ENCODE peak calls at places on chromosomes 5 and 9, in six cellular contexts. C, O, Y, T, B and U are unnamed samples.

GRCh38 chr5:146767534-146767933 is 111.0 kb downstream of the PPP2R2B start:
- DNase-seq in C (no peak), O (no peak), Y (no peak), T (no peak), B (no peak), U (no peak)

GRCh38 chr5:74206571-74207550 is 433.7 kb downstream of the ENC1 start:
- DNase-seq in C (peak), O (peak), Y (no peak), T (peak), B (peak), U (peak)

GRCh38 chr9:122261469-122261881 is 3.2 kb downstream of the RBM18 start:
- DNase-seq in C (peak), O (no peak), Y (no peak), T (peak), B (peak), U (peak)

GRCh38 chr9:112858625-112859147 is 32.0 kb downstream of the SLC46A2 start:
- DNase-seq in C (peak), O (no peak), Y (no peak), T (no peak), B (no peak), U (no peak)

GRCh38 chr5:163407034-163407652 is 30.3 kb upstream of the CCNG1 start:
- DNase-seq in C (no peak), O (no peak), Y (no peak), T (no peak), B (no peak), U (no peak)

GRCh38 chr5:79636981-79637733 is 24.9 kb downstream of the TENT2 start:
- DNase-seq in C (no peak), O (no peak), Y (no peak), T (no peak), B (no peak), U (no peak)

GRCh38 chr9:135618866-135619598 is 20.3 kb downstream of the GLT6D1 start:
- DNase-seq in C (no peak), O (peak), Y (no peak), T (no peak), B (no peak), U (no peak)

GRCh38 chr9:108142504-108143201 is 653.1 kb upstream of the KLF4 start:
- DNase-seq in C (peak), O (peak), Y (peak), T (peak), B (peak), U (peak)

GRCh38 chr9:87160148-87161107 is 213.1 kb upstream of the GAS1 start:
- DNase-seq in C (no peak), O (peak), Y (no peak), T (no peak), B (peak), U (no peak)

GRCh38 chr5:13659391-13659790 is 285.1 kb downstream of the DNAH5 start:
- DNase-seq in C (no peak), O (no peak), Y (no peak), T (no peak), B (no peak), U (no peak)

GRCh38 chr9:15524845-15525455 is 14.2 kb upstream of the PSIP1 start:
- DNase-seq in C (no peak), O (no peak), Y (no peak), T (no peak), B (no peak), U (no peak)

GRCh38 chr5:133714161-133714915 is 102.0 kb upstream of the FSTL4 start:
- DNase-seq in C (peak), O (peak), Y (peak), T (no peak), B (no peak), U (no peak)

GRCh38 chr9:114953917-114954316 is 23.5 kb upstream of the TNFSF8 start:
- DNase-seq in C (peak), O (no peak), Y (no peak), T (no peak), B (peak), U (no peak)

GRCh38 chr9:33198163-33198562 is 31.0 kb upstream of the B4GALT1 start:
- DNase-seq in C (no peak), O (no peak), Y (no peak), T (no peak), B (no peak), U (peak)

GRCh38 chr9:78130004-78130403 is 98.4 kb upstream of the GNAQ start:
- DNase-seq in C (peak), O (no peak), Y (no peak), T (no peak), B (peak), U (peak)

GRCh38 chr5:38796000-38796738 is 49.6 kb upstream of the OSMR start:
- DNase-seq in C (peak), O (no peak), Y (no peak), T (no peak), B (peak), U (peak)

GRCh38 chr5:155631116-155631515 is 617.6 kb downstream of the KIF4B start:
- DNase-seq in C (no peak), O (no peak), Y (no peak), T (no peak), B (no peak), U (no peak)

GRCh38 chr5:83726912-83727311 is 6.3 kb upstream of the HAPLN1 start:
- DNase-seq in C (no peak), O (no peak), Y (no peak), T (no peak), B (no peak), U (no peak)

GRCh38 chr9:133944746-133945135 is 47.4 kb downstream of the VAV2 start:
- DNase-seq in C (peak), O (no peak), Y (no peak), T (no peak), B (no peak), U (no peak)

GRCh38 chr9:95494416-95495371 is 22.1 kb downstream of the PTCH1 start:
- DNase-seq in C (no peak), O (no peak), Y (no peak), T (no peak), B (peak), U (no peak)

GRCh38 chr5:103060414-103060954 is 59.5 kb downstream of the GIN1 start:
- DNase-seq in C (no peak), O (no peak), Y (no peak), T (no peak), B (no peak), U (no peak)

GRCh38 chr5:14988210-14988609 is 116.6 kb upstream of the ANKH start:
- DNase-seq in C (no peak), O (no peak), Y (no peak), T (no peak), B (no peak), U (no peak)

GRCh38 chr5:67998709-67999251 is 216.8 kb upstream of the PIK3R1 start:
- DNase-seq in C (peak), O (peak), Y (no peak), T (no peak), B (peak), U (no peak)

GRCh38 chr5:1995491-1995890 is 112.8 kb upstream of the IRX4 start:
- DNase-seq in C (no peak), O (peak), Y (peak), T (no peak), B (no peak), U (no peak)

GRCh38 chr9:29799227-29799626 is 2225.9 kb upstream of the C9orf72 start:
- DNase-seq in C (no peak), O (no peak), Y (no peak), T (no peak), B (no peak), U (no peak)

GRCh38 chr9:136268318-136268717 is 22.7 kb upstream of the QSOX2 start:
- DNase-seq in C (peak), O (no peak), Y (no peak), T (no peak), B (no peak), U (no peak)

GRCh38 chr9:92807757-92808725 is 43.4 kb upstream of the BICD2 start:
- DNase-seq in C (no peak), O (no peak), Y (no peak), T (no peak), B (peak), U (no peak)

GRCh38 chr5:56290378-56291057 is 57.4 kb upstream of the ANKRD55 start:
- DNase-seq in C (no peak), O (no peak), Y (no peak), T (no peak), B (no peak), U (no peak)
- TF ChIP-seq POLR2A in C (no peak), O (no peak), Y (no peak), T (no peak), B (no peak), U (no peak)

GRCh38 chr5:108508976-108509375 is 127.1 kb upstream of the FBXL17 start:
- DNase-seq in C (no peak), O (no peak), Y (no peak), T (no peak), B (no peak), U (no peak)
- H3K27ac ChIP-seq in C (no peak), O (no peak), Y (no peak), T (no peak), B (no peak), U (no peak)

GRCh38 chr5:96935556-96936430 is at the start of gene LNPEP:
- DNase-seq in C (peak), O (peak), Y (peak), T (peak), B (peak), U (peak)
- TF ChIP-seq POLR2A in C (peak), O (peak), Y (peak), T (peak), B (no peak), U (peak)

GRCh38 chr5:91018185-91018584 is 364.9 kb downstream of the ARRDC3 start:
- DNase-seq in C (no peak), O (no peak), Y (no peak), T (no peak), B (peak), U (no peak)

GRCh38 chr5:91016954-91017690 is 366.0 kb downstream of the ARRDC3 start:
- DNase-seq in C (no peak), O (no peak), Y (no peak), T (no peak), B (peak), U (no peak)

GRCh38 chr5:91020065-91020800 is 362.9 kb downstream of the ARRDC3 start:
- DNase-seq in C (no peak), O (no peak), Y (no peak), T (no peak), B (no peak), U (no peak)

GRCh38 chr5:91016322-91016721 is 366.8 kb downstream of the ARRDC3 start:
- DNase-seq in C (no peak), O (no peak), Y (no peak), T (no peak), B (no peak), U (no peak)

GRCh38 chr5:91018712-91019371 is 364.3 kb downstream of the ARRDC3 start:
- DNase-seq in C (no peak), O (no peak), Y (no peak), T (no peak), B (no peak), U (no peak)
- H3K27ac ChIP-seq in C (no peak), O (peak), Y (no peak), T (no peak), B (peak), U (no peak)

GRCh38 chr5:172833691-172834569 is at the start of gene ERGIC1:
- DNase-seq in C (peak), O (no peak), Y (no peak), T (peak), B (peak), U (peak)
- TF ChIP-seq POLR2A in C (peak), O (peak), Y (peak), T (peak), B (no peak), U (peak)

GRCh38 chr5:168291961-168292782 is 727 bp downstream of the WWC1 start:
- DNase-seq in C (no peak), O (no peak), Y (no peak), T (peak), B (peak), U (no peak)

GRCh38 chr5:168290902-168291280 is 554 bp upstream of the WWC1 start:
- DNase-seq in C (no peak), O (no peak), Y (no peak), T (no peak), B (no peak), U (no peak)

GRCh38 chr5:168291281-168291960 is at the start of gene WWC1:
- DNase-seq in C (no peak), O (no peak), Y (no peak), T (peak), B (peak), U (no peak)

GRCh38 chr5:168295574-168296201 is 4.2 kb downstream of the WWC1 start:
- DNase-seq in C (no peak), O (no peak), Y (no peak), T (peak), B (peak), U (no peak)

GRCh38 chr5:168292783-168293696 is 1.6 kb downstream of the WWC1 start:
- DNase-seq in C (no peak), O (no peak), Y (no peak), T (no peak), B (no peak), U (no peak)
- H3K27ac ChIP-seq in C (no peak), O (no peak), Y (no peak), T (peak), B (peak), U (no peak)

GRCh38 chr9:85741875-85742629 is at the start of gene AGTPBP1:
- DNase-seq in C (peak), O (peak), Y (no peak), T (peak), B (peak), U (peak)
- TF ChIP-seq POLR2A in C (no peak), O (no peak), Y (no peak), T (peak), B (no peak), U (peak)

DNA sequence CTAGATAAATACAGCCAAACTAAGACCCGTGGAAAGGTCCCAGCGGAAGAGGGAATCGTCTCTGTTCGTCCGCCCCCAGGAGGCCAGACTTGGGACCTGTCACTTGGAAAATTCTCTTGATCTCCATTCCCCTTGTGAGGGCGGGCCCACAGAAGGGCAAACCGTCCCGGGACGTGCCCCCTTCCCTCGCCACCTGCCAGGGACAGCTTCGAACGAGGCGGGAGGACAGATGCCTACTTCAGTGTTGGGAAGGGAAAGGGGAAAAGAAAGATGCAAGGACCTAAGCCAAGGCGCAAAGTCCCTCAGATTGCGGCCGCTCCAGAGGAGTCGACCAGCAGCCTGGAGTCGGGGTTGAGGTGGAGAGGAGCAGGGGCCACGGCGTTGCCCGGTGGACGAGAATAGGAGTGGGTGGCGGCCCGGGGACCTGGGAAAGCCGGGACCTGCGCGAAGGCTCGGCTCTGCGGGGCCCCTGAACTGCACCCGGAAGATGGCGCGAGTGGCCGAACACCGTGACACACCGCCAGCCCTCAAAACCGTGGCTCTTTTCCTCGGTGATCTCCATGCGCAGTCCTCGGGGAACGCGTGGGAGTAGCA is 4.4 kb upstream of the EBF1 start:
- DNase-seq in C (no peak), O (no peak), Y (no peak), T (no peak), B (no peak), U (peak)
- H3K27ac ChIP-seq in C (no peak), O (peak), Y (peak), T (no peak), B (no peak), U (peak)

GRCh38 chr9:7974335-7975005 is 174.9 kb upstream of the DMAC1 start:
- DNase-seq in C (no peak), O (no peak), Y (no peak), T (no peak), B (no peak), U (no peak)

GRCh38 chr9:7977586-7977985 is 178.0 kb upstream of the DMAC1 start:
- DNase-seq in C (no peak), O (no peak), Y (no peak), T (no peak), B (no peak), U (no peak)

GRCh38 chr9:7973123-7973522 is 173.5 kb upstream of the DMAC1 start:
- DNase-seq in C (no peak), O (no peak), Y (no peak), T (no peak), B (no peak), U (no peak)

GRCh38 chr9:7976856-7977255 is 177.3 kb upstream of the DMAC1 start:
- DNase-seq in C (no peak), O (no peak), Y (no peak), T (no peak), B (no peak), U (no peak)

GRCh38 chr9:7976167-7976755 is 176.7 kb upstream of the DMAC1 start:
- DNase-seq in C (no peak), O (no peak), Y (no peak), T (no peak), B (no peak), U (no peak)
- TF ChIP-seq POLR2A in C (no peak), O (no peak), Y (no peak), T (no peak), B (no peak), U (no peak)

DNA sequence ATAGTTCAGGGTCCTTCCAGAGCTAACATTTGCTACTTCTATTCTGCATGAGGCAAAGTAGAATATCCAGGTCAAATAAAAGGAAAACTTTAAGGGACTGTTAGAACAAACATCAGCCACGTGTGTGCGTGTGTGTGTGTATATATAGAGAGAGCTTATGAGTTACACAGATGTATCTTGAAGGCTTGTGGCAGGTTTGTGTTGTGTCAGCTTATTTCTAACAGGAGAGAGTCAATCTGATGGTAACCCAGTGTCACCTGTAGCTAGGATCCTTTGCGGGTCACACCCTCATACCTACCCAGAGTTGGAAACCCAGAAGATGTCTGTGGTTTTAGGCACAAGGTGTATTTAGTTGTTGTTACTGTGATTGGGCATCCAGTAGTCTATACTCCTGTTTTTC is 12.7 kb downstream of the POLR1E start:
- DNase-seq in C (no peak), O (no peak), Y (no peak), T (no peak), B (no peak), U (no peak)
- H3K27ac ChIP-seq in C (no peak), O (no peak), Y (no peak), T (no peak), B (no peak), U (no peak)